ENCODE peak calls at places on chromosomes 6 and 20, in six cellular contexts. S, P, O, C, K and B are unnamed samples.

GRCh38 chr6:168386973-168387372 is 54.0 kb upstream of the SMOC2 start:
- DNase-seq in P (no peak), C (no peak), K (no peak), S (no peak), O (no peak), B (no peak)

GRCh38 chr20:54263266-54263665 is 55.4 kb downstream of the PFDN4 start:
- DNase-seq in S (no peak), P (no peak), O (no peak), K (no peak), C (no peak), B (no peak)

GRCh38 chr20:63533388-63533787 is 3.8 kb downstream of the PTK6 start:
- DNase-seq in P (no peak), O (no peak), C (no peak), K (no peak), S (no peak), B (no peak)

GRCh38 chr6:131997450-131998153 is 46.4 kb upstream of the CCN2 start:
- DNase-seq in C (no peak), K (no peak), O (no peak), P (no peak), S (no peak), B (no peak)

GRCh38 chr6:134347916-134348805 is 30.2 kb upstream of the SGK1 start:
- DNase-seq in S (no peak), P (peak; percentile 95), C (no peak), O (peak; percentile 34), K (no peak), B (peak; percentile 78)

GRCh38 chr6:94323853-94324252 is 904.5 kb upstream of the EPHA7 start:
- DNase-seq in S (no peak), C (no peak), K (peak; percentile 29), O (no peak), P (peak; percentile 24), B (no peak)

GRCh38 chr6:105431226-105431625 is 28.3 kb upstream of the PREP start:
- DNase-seq in K (peak; percentile 56), C (peak; percentile 50), S (no peak), P (peak; percentile 47), O (no peak), B (no peak)

GRCh38 chr6:162785632-162786242 is 58.0 kb downstream of the PACRG start:
- DNase-seq in S (no peak), P (no peak), K (no peak), O (no peak), C (no peak), B (no peak)

GRCh38 chr6:137661601-137662000 is 167.4 kb upstream of the OLIG3 start:
- DNase-seq in O (no peak), S (no peak), P (peak; percentile 28), C (peak; percentile 61), K (no peak), B (no peak)

GRCh38 chr6:56370591-56371198 is 123.3 kb upstream of the COL21A1 start:
- DNase-seq in O (no peak), K (no peak), P (peak; percentile 90), C (no peak), S (no peak), B (no peak)

GRCh38 chr6:113995632-113996031 is 24.7 kb upstream of the HDAC2 start:
- DNase-seq in S (no peak), O (peak; percentile 77), P (peak; percentile 85), K (peak; percentile 9), C (no peak), B (no peak)

GRCh38 chr6:4253604-4254211 is 118.3 kb upstream of the ECI2 start:
- DNase-seq in O (no peak), P (peak; percentile 71), K (no peak), C (no peak), S (no peak), B (no peak)

GRCh38 chr6:45569210-45569945 is 191.6 kb upstream of the SUPT3H start:
- DNase-seq in O (no peak), C (no peak), P (no peak), K (peak; percentile 13), S (no peak), B (no peak)

GRCh38 chr20:7155282-7155681 is 387.8 kb downstream of the BMP2 start:
- DNase-seq in S (no peak), P (no peak), O (no peak), C (no peak), K (no peak), B (no peak)

GRCh38 chr20:36303020-36303595 is 3.0 kb upstream of the DLGAP4 start:
- DNase-seq in K (no peak), S (no peak), O (no peak), P (no peak), C (no peak), B (no peak)

GRCh38 chr20:10557685-10558084 is 116.1 kb downstream of the JAG1 start:
- DNase-seq in P (no peak), S (no peak), O (no peak), C (no peak), K (no peak), B (no peak)

GRCh38 chr20:46614503-46614902 is 36.8 kb downstream of the SLC13A3 start:
- DNase-seq in O (no peak), S (no peak), P (no peak), C (no peak), K (no peak), B (no peak)

GRCh38 chr6:143061597-143062385 is 1.1 kb downstream of the AIG1 start:
- DNase-seq in O (no peak), K (no peak), C (no peak), P (no peak), S (no peak), B (no peak)

GRCh38 chr6:16358531-16359138 is 120.2 kb downstream of the GMPR start:
- DNase-seq in C (no peak), O (no peak), P (no peak), S (no peak), K (no peak), B (no peak)

GRCh38 chr6:140269766-140270165 is 895.3 kb upstream of the CITED2 start:
- DNase-seq in K (no peak), C (no peak), P (peak; percentile 14), S (no peak), O (no peak), B (no peak)

GRCh38 chr6:158321960-158322359 is 9.7 kb downstream of the TULP4 start:
- DNase-seq in P (peak; percentile 74), K (no peak), C (no peak), S (no peak), O (no peak), B (no peak)

GRCh38 chr20:57785720-57786119 is 75.9 kb upstream of the PMEPA1 start:
- DNase-seq in C (no peak), K (no peak), S (no peak), O (no peak), P (no peak), B (no peak)

GRCh38 chr6:138657026-138657425 is 116.5 kb upstream of the CCDC28A start:
- DNase-seq in K (no peak), C (no peak), O (no peak), P (no peak), S (no peak), B (no peak)

GRCh38 chr6:72894091-72894490 is 272.2 kb downstream of the KCNQ5 start:
- DNase-seq in C (no peak), O (no peak), P (no peak), S (no peak), K (no peak), B (no peak)

GRCh38 chr6:85186546-85187170 is 263.2 kb upstream of the NT5E start:
- DNase-seq in P (peak; percentile 22), K (no peak), C (no peak), O (no peak), S (no peak), B (no peak)

GRCh38 chr6:114997813-114998292 is 655.0 kb upstream of the HS3ST5 start:
- DNase-seq in K (no peak), S (no peak), P (no peak), O (no peak), C (peak; percentile 42), B (no peak)

GRCh38 chr6:45923831-45924391 is 91.7 kb downstream of the CLIC5 start:
- DNase-seq in C (no peak), P (peak; percentile 95), O (no peak), K (no peak), S (no peak), B (no peak)

GRCh38 chr6:139872635-139873034 is 498.2 kb upstream of the CITED2 start:
- DNase-seq in P (no peak), K (no peak), O (no peak), S (no peak), C (no peak), B (no peak)

GRCh38 chr6:108167449-108167903 is 1.7 kb downstream of the NR2E1 start:
- DNase-seq in K (peak; percentile 77), C (peak; percentile 42), S (no peak), O (no peak), P (no peak), B (no peak)

GRCh38 chr6:157228421-157229218 is 94.7 kb downstream of the TMEM242 start:
- DNase-seq in O (peak; percentile 71), C (no peak), K (peak; percentile 79), S (no peak), P (no peak), B (no peak)

GRCh38 chr6:148379481-148379880 is 36.8 kb downstream of the SASH1 start:
- DNase-seq in O (no peak), P (peak; percentile 23), S (no peak), K (no peak), C (no peak), B (no peak)

GRCh38 chr20:23225407-23226060 is 125.1 kb upstream of the NXT1 start:
- DNase-seq in S (no peak), O (no peak), P (peak; percentile 100), C (no peak), K (no peak), B (peak; percentile 84)

GRCh38 chr20:44384423-44385027 is 29.0 kb downstream of the HNF4A start:
- DNase-seq in C (peak; percentile 79), P (peak; percentile 44), S (no peak), K (peak; percentile 85), O (no peak), B (no peak)

GRCh38 chr6:134925800-134926199 is 24.1 kb downstream of the ALDH8A1 start:
- DNase-seq in K (no peak), S (no peak), P (peak; percentile 93), O (no peak), C (no peak), B (no peak)

GRCh38 chr6:16248271-16248670 is 9.9 kb downstream of the GMPR start:
- DNase-seq in C (no peak), K (peak; percentile 36), P (no peak), O (no peak), S (no peak), B (no peak)

GRCh38 chr20:37729909-37730308 is 36.1 kb downstream of the CTNNBL1 start:
- DNase-seq in C (no peak), O (no peak), P (peak; percentile 17), S (no peak), K (no peak), B (no peak)

GRCh38 chr6:21556968-21557721 is 36.4 kb upstream of the SOX4 start:
- DNase-seq in O (no peak), P (no peak), S (no peak), C (no peak), K (no peak), B (no peak)